ENCODE peak calls at places on chromosomes 3 and 15, in ten cellular contexts. One of them, this sample, is unnamed.

GRCh38 chr3:114290911-114291901 is 2.6 kb upstream of the TIGIT start:
- DNase-seq in mucosa of descending colon: peak; percentile 84
- DNase-seq in kidney: peak; percentile 86
- DNase-seq in fibroblast of mammary gland: peak; percentile 41
- DNase-seq in heart left ventricle: peak; percentile 41
- DNase-seq in right cardiac atrium: peak; percentile 38
- DNase-seq in cardiac muscle cell: peak; percentile 64
- DNase-seq in epithelial cell of esophagus: peak; percentile 39
- DNase-seq in mammary epithelial cell: peak; percentile 14
- DNase-seq in SK-N-SH: peak; percentile 70
- DNase-seq in this sample: no peak

GRCh38 chr3:109545746-109546145 is 208.4 kb upstream of the DPPA4 start:
- DNase-seq in mucosa of descending colon: no peak
- DNase-seq in kidney: no peak
- DNase-seq in fibroblast of mammary gland: no peak
- DNase-seq in heart left ventricle: no peak
- DNase-seq in right cardiac atrium: no peak
- DNase-seq in cardiac muscle cell: peak; percentile 2
- DNase-seq in epithelial cell of esophagus: no peak
- DNase-seq in mammary epithelial cell: no peak
- DNase-seq in SK-N-SH: no peak
- DNase-seq in this sample: no peak

GRCh38 chr15:57992761-57993295 is 72.7 kb downstream of the ALDH1A2 start:
- DNase-seq in mucosa of descending colon: no peak
- DNase-seq in kidney: no peak
- DNase-seq in fibroblast of mammary gland: no peak
- DNase-seq in heart left ventricle: no peak
- DNase-seq in right cardiac atrium: no peak
- DNase-seq in cardiac muscle cell: no peak
- DNase-seq in epithelial cell of esophagus: no peak
- DNase-seq in mammary epithelial cell: no peak
- DNase-seq in SK-N-SH: no peak
- DNase-seq in this sample: no peak

GRCh38 chr3:167568634-167569033 is 85.1 kb downstream of the WDR49 start:
- DNase-seq in mucosa of descending colon: no peak
- DNase-seq in kidney: no peak
- DNase-seq in fibroblast of mammary gland: no peak
- DNase-seq in heart left ventricle: no peak
- DNase-seq in right cardiac atrium: no peak
- DNase-seq in cardiac muscle cell: no peak
- DNase-seq in epithelial cell of esophagus: no peak
- DNase-seq in mammary epithelial cell: no peak
- DNase-seq in SK-N-SH: no peak
- DNase-seq in this sample: no peak

GRCh38 chr3:32443471-32443870 is 51.8 kb downstream of the CMTM7 start:
- DNase-seq in mucosa of descending colon: no peak
- DNase-seq in kidney: no peak
- DNase-seq in fibroblast of mammary gland: peak; percentile 62
- DNase-seq in heart left ventricle: no peak
- DNase-seq in right cardiac atrium: no peak
- DNase-seq in cardiac muscle cell: peak; percentile 89
- DNase-seq in epithelial cell of esophagus: peak; percentile 93
- DNase-seq in mammary epithelial cell: peak; percentile 96
- DNase-seq in SK-N-SH: no peak
- DNase-seq in this sample: no peak

GRCh38 chr3:25706213-25706612 is 41.5 kb upstream of the TOP2B start:
- DNase-seq in mucosa of descending colon: no peak
- DNase-seq in kidney: no peak
- DNase-seq in fibroblast of mammary gland: no peak
- DNase-seq in heart left ventricle: no peak
- DNase-seq in right cardiac atrium: no peak
- DNase-seq in cardiac muscle cell: no peak
- DNase-seq in epithelial cell of esophagus: no peak
- DNase-seq in mammary epithelial cell: no peak
- DNase-seq in SK-N-SH: no peak
- DNase-seq in this sample: no peak

GRCh38 chr15:66389098-66389858 is 2.6 kb downstream of the MAP2K1 start:
- DNase-seq in mucosa of descending colon: no peak
- DNase-seq in kidney: no peak
- DNase-seq in fibroblast of mammary gland: no peak
- DNase-seq in heart left ventricle: no peak
- DNase-seq in right cardiac atrium: no peak
- DNase-seq in cardiac muscle cell: no peak
- DNase-seq in epithelial cell of esophagus: no peak
- DNase-seq in mammary epithelial cell: peak; percentile 8
- DNase-seq in SK-N-SH: no peak
- DNase-seq in this sample: no peak

GRCh38 chr3:179108091-179108490 is 36.5 kb upstream of the ZMAT3 start:
- DNase-seq in mucosa of descending colon: no peak
- DNase-seq in kidney: no peak
- DNase-seq in fibroblast of mammary gland: peak; percentile 47
- DNase-seq in heart left ventricle: no peak
- DNase-seq in right cardiac atrium: no peak
- DNase-seq in cardiac muscle cell: peak; percentile 62
- DNase-seq in epithelial cell of esophagus: peak; percentile 67
- DNase-seq in mammary epithelial cell: peak; percentile 79
- DNase-seq in SK-N-SH: no peak
- DNase-seq in this sample: peak; percentile 47

DNA sequence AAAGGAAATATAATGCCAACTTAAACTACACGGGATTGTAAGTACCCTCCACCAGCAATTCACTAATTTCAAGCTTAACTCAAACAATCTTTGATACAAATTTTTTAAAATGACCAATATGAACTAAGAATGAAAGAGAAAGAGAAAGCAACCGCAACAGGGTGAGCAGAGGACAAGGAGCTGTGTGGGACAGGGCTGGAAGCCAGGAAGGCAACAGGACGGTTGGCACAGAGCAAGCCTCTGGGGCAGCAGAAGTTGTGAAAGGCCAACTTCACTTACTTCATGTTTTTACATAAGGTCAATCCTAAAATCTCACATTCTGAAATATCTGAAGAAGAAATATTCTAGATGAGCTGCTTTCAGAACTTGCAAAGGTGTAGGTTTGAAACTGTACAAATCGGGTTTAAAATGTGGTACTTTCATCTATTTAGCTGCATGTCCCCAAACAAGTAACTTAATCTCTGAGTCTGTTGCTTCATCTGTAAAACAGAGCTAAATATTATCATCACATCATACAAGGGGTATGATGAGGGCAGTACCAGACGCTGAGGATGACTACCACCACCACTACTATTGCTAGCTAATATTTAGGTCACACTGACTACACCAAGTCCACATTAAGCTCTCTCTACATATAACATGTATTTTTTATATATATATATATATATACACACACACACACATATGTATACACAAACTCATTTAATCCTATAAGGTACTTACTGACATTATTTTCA is 101.7 kb downstream of the IGSF11 start:
- DNase-seq in mucosa of descending colon: no peak
- DNase-seq in kidney: no peak
- DNase-seq in fibroblast of mammary gland: peak; percentile 4
- DNase-seq in heart left ventricle: no peak
- DNase-seq in right cardiac atrium: peak; percentile 68
- DNase-seq in cardiac muscle cell: no peak
- DNase-seq in epithelial cell of esophagus: no peak
- DNase-seq in mammary epithelial cell: no peak
- DNase-seq in SK-N-SH: no peak
- DNase-seq in this sample: no peak
- H3K4me3 ChIP-seq in mucosa of descending colon: no peak overlapping the region
- H3K4me3 ChIP-seq in kidney: peak overlapping the region; percentile 7
- H3K4me3 ChIP-seq in fibroblast of mammary gland: no peak overlapping the region
- H3K4me3 ChIP-seq in heart left ventricle: no peak overlapping the region
- H3K4me3 ChIP-seq in right cardiac atrium: peak overlapping the region; percentile 38
- H3K4me3 ChIP-seq in cardiac muscle cell: no peak overlapping the region
- H3K4me3 ChIP-seq in epithelial cell of esophagus: no peak overlapping the region
- H3K4me3 ChIP-seq in mammary epithelial cell: no peak overlapping the region
- H3K4me3 ChIP-seq in SK-N-SH: no peak overlapping the region
- H3K4me3 ChIP-seq in this sample: no peak overlapping the region

DNA sequence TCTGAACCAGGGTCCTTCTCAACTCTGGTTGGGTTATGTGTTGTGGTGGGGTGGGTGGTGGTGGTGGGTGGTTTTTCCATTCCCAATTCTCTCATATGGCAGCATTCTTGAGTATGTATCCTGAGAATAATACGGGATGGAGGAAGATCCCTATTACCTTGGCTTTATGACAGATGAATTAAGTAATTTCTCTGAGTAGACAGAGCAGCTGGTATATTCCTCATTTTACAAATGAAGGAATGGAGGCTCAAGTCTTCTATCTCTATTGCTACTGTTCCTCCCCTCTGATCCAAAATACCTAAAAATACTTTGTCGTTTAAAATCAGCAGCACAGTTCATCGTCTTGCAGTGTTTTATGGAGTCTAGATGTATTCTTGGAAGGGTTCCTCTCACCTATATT is 10.4 kb downstream of the GYG1 start:
- DNase-seq in mucosa of descending colon: no peak
- DNase-seq in kidney: no peak
- DNase-seq in fibroblast of mammary gland: no peak
- DNase-seq in heart left ventricle: no peak
- DNase-seq in right cardiac atrium: no peak
- DNase-seq in cardiac muscle cell: no peak
- DNase-seq in epithelial cell of esophagus: no peak
- DNase-seq in mammary epithelial cell: no peak
- DNase-seq in SK-N-SH: no peak
- DNase-seq in this sample: no peak
- H3K4me3 ChIP-seq in mucosa of descending colon: no peak overlapping the region
- H3K4me3 ChIP-seq in kidney: no peak overlapping the region
- H3K4me3 ChIP-seq in fibroblast of mammary gland: no peak overlapping the region
- H3K4me3 ChIP-seq in heart left ventricle: no peak overlapping the region
- H3K4me3 ChIP-seq in right cardiac atrium: no peak overlapping the region
- H3K4me3 ChIP-seq in cardiac muscle cell: no peak overlapping the region
- H3K4me3 ChIP-seq in epithelial cell of esophagus: no peak overlapping the region
- H3K4me3 ChIP-seq in mammary epithelial cell: no peak overlapping the region
- H3K4me3 ChIP-seq in SK-N-SH: no peak overlapping the region
- H3K4me3 ChIP-seq in this sample: no peak overlapping the region

DNA sequence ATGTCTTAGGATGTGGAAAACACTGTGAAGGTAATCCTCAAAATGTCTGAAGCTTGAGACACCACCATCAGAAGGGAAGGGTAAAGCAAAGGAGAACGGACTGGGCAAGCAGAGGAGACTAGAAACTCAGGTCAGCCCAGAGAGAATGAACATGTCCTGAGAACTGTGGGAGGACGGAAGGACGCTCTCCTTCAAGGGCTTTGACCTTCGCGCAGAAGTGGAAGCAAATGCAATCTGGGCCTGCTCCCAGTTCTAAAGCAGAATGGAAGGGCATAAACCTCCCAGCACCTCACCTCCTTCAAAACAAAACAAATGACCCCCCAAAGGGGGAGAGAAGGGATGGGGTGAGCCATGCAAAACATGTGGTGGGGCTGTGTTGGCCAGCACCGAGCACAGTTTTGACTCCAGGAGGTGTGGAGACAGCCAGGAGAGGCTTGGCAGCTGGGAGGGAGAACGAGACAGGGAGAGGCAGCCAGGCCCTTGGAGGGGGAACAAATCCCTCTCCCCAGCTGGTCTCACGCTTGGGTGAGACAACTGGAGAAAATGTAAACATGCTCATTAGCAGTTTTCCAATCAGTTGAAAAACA is 222.4 kb upstream of the WNT5A start:
- DNase-seq in mucosa of descending colon: no peak
- DNase-seq in kidney: no peak
- DNase-seq in fibroblast of mammary gland: no peak
- DNase-seq in heart left ventricle: no peak
- DNase-seq in right cardiac atrium: no peak
- DNase-seq in cardiac muscle cell: no peak
- DNase-seq in epithelial cell of esophagus: no peak
- DNase-seq in mammary epithelial cell: no peak
- DNase-seq in SK-N-SH: no peak
- DNase-seq in this sample: no peak
- H3K4me3 ChIP-seq in mucosa of descending colon: no peak overlapping the region
- H3K4me3 ChIP-seq in kidney: no peak overlapping the region
- H3K4me3 ChIP-seq in fibroblast of mammary gland: no peak overlapping the region
- H3K4me3 ChIP-seq in heart left ventricle: no peak overlapping the region
- H3K4me3 ChIP-seq in right cardiac atrium: no peak overlapping the region
- H3K4me3 ChIP-seq in cardiac muscle cell: no peak overlapping the region
- H3K4me3 ChIP-seq in epithelial cell of esophagus: no peak overlapping the region
- H3K4me3 ChIP-seq in mammary epithelial cell: no peak overlapping the region
- H3K4me3 ChIP-seq in SK-N-SH: no peak overlapping the region
- H3K4me3 ChIP-seq in this sample: no peak overlapping the region

GRCh38 chr3:55484741-55485207 is 2.3 kb downstream of the WNT5A start:
- DNase-seq in mucosa of descending colon: no peak
- DNase-seq in kidney: no peak
- DNase-seq in fibroblast of mammary gland: no peak
- DNase-seq in heart left ventricle: no peak
- DNase-seq in right cardiac atrium: no peak
- DNase-seq in cardiac muscle cell: no peak
- DNase-seq in epithelial cell of esophagus: no peak
- DNase-seq in mammary epithelial cell: no peak
- DNase-seq in SK-N-SH: no peak
- DNase-seq in this sample: no peak

GRCh38 chr3:55484191-55484644 is 2.9 kb downstream of the WNT5A start:
- DNase-seq in mucosa of descending colon: peak; percentile 48
- DNase-seq in kidney: peak; percentile 66
- DNase-seq in fibroblast of mammary gland: no peak
- DNase-seq in heart left ventricle: no peak
- DNase-seq in right cardiac atrium: no peak
- DNase-seq in cardiac muscle cell: no peak
- DNase-seq in epithelial cell of esophagus: no peak
- DNase-seq in mammary epithelial cell: no peak
- DNase-seq in SK-N-SH: no peak
- DNase-seq in this sample: no peak

GRCh38 chr3:55481918-55482495 is 5.1 kb downstream of the WNT5A start:
- DNase-seq in mucosa of descending colon: peak; percentile 54
- DNase-seq in kidney: peak; percentile 75
- DNase-seq in fibroblast of mammary gland: peak; percentile 52
- DNase-seq in heart left ventricle: no peak
- DNase-seq in right cardiac atrium: no peak
- DNase-seq in cardiac muscle cell: peak; percentile 40
- DNase-seq in epithelial cell of esophagus: no peak
- DNase-seq in mammary epithelial cell: no peak
- DNase-seq in SK-N-SH: no peak
- DNase-seq in this sample: no peak

GRCh38 chr3:55482496-55483195 is 4.5 kb downstream of the WNT5A start:
- DNase-seq in mucosa of descending colon: peak; percentile 44
- DNase-seq in kidney: peak; percentile 74
- DNase-seq in fibroblast of mammary gland: peak; percentile 53
- DNase-seq in heart left ventricle: no peak
- DNase-seq in right cardiac atrium: no peak
- DNase-seq in cardiac muscle cell: no peak
- DNase-seq in epithelial cell of esophagus: no peak
- DNase-seq in mammary epithelial cell: no peak
- DNase-seq in SK-N-SH: no peak
- DNase-seq in this sample: no peak

DNA sequence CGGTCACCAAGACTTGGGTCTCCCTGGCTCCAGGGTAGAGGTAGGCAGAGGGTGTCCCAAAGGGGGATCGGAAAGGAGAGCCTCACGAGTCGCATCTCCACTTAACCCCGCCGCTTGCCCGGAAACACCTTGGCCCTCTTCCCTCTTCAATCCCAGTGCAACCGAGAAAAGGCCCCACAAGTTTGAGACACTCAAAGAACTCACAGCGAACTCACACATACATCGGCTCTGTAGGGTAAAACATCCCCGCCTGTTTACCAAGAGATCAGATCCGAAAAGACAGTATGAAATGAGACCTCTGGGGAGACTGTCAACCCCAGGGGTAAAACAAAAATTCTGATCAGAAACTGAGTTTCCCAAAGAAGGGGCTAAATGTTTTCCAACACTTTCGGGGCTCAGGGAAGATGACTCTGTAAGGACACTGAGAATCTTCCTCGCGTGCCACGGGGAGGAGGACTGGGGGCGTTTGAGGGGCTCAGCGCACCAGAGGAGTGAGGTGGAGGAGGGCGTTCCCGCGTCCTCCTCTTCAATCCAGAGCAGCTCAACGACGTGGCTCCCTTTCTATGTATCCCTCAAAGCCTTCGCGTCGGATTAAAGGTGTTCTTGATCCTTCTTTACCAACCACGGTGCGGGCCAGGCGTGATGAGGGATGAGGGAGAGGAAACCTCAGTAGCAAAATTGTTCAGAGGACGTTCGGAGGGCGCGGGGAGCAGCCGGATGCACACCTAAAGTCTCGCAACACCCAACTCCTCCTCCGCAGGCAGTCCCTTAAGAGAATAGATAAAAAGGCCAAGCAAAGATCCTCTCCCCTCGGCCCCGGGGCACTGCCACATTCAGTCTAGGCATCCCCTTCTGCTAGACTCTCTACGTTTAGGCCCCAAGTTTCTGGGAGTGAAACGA is 3.7 kb downstream of the WNT5A start:
- DNase-seq in mucosa of descending colon: no peak
- DNase-seq in kidney: peak; percentile 65
- DNase-seq in fibroblast of mammary gland: no peak
- DNase-seq in heart left ventricle: no peak
- DNase-seq in right cardiac atrium: no peak
- DNase-seq in cardiac muscle cell: no peak
- DNase-seq in epithelial cell of esophagus: no peak
- DNase-seq in mammary epithelial cell: no peak
- DNase-seq in SK-N-SH: no peak
- DNase-seq in this sample: no peak
- H3K4me3 ChIP-seq in mucosa of descending colon: no peak overlapping the region
- H3K4me3 ChIP-seq in kidney: no peak overlapping the region
- H3K4me3 ChIP-seq in fibroblast of mammary gland: peak overlapping the region; percentile 59
- H3K4me3 ChIP-seq in heart left ventricle: no peak overlapping the region
- H3K4me3 ChIP-seq in right cardiac atrium: no peak overlapping the region
- H3K4me3 ChIP-seq in cardiac muscle cell: peak overlapping the region; percentile 70
- H3K4me3 ChIP-seq in epithelial cell of esophagus: no peak overlapping the region
- H3K4me3 ChIP-seq in mammary epithelial cell: no peak overlapping the region
- H3K4me3 ChIP-seq in SK-N-SH: no peak overlapping the region
- H3K4me3 ChIP-seq in this sample: peak overlapping the region; percentile 95

This sample was measured in skeletal muscle cell.